ENCODE peak calls at places on chromosomes 5 and 9, in eight cellular contexts. S, T, H, U, Q, I, C and O are unnamed samples.

GRCh38 chr5:131587541-131587940 is 47.5 kb downstream of the RAPGEF6 start:
- DNase-seq in H (no peak), I (no peak), S (no peak), Q (no peak), U (no peak), C (no peak), T (no peak), O (no peak)

GRCh38 chr5:112995764-112996618 is 19.4 kb downstream of the DCP2 start:
- DNase-seq in U (peak), Q (peak), H (peak), T (peak), S (no peak), I (peak), C (peak), O (no peak)

GRCh38 chr9:126676685-126677143 is 63.0 kb downstream of the LMX1B start:
- DNase-seq in Q (no peak), S (no peak), T (no peak), U (no peak), I (no peak), C (no peak), H (no peak), O (no peak)

GRCh38 chr5:76855961-76856360 is 6.1 kb downstream of the S100Z start:
- DNase-seq in U (no peak), T (peak), C (no peak), I (no peak), H (no peak), Q (no peak), S (no peak), O (no peak)

GRCh38 chr5:20166496-20166895 is 178.5 kb upstream of the CDH18 start:
- DNase-seq in I (no peak), S (no peak), Q (no peak), T (no peak), U (no peak), C (no peak), H (no peak), O (no peak)

GRCh38 chr5:147223951-147224791 is 10.7 kb upstream of the STK32A start:
- DNase-seq in S (no peak), Q (no peak), T (no peak), H (peak), U (peak), I (peak), C (peak), O (peak)

GRCh38 chr9:98074119-98074990 is 17.8 kb downstream of the NANS start:
- DNase-seq in U (peak), S (peak), T (peak), Q (peak), I (peak), C (peak), H (peak), O (no peak)

GRCh38 chr9:115923903-115924668 is 229.5 kb upstream of the PAPPA start:
- DNase-seq in Q (no peak), S (no peak), C (no peak), T (no peak), I (no peak), U (no peak), H (no peak), O (peak)

GRCh38 chr9:78369644-78370219 is 72.8 kb downstream of the PSAT1 start:
- DNase-seq in S (peak), U (peak), H (peak), I (peak), C (peak), T (peak), Q (peak), O (no peak)

GRCh38 chr9:69861011-69861410 is 40.4 kb downstream of the CFAP95 start:
- DNase-seq in H (no peak), I (no peak), S (no peak), T (no peak), U (no peak), Q (no peak), C (no peak), O (no peak)

GRCh38 chr9:4241552-4241951 is 58.3 kb downstream of the GLIS3 start:
- DNase-seq in I (no peak), Q (no peak), H (no peak), U (no peak), T (no peak), C (no peak), S (no peak), O (no peak)

GRCh38 chr5:95954716-95955115 is 6.9 kb downstream of the ELL2 start:
- DNase-seq in U (no peak), Q (no peak), T (no peak), C (no peak), S (no peak), I (no peak), H (no peak), O (no peak)

GRCh38 chr9:18379073-18379811 is 94.7 kb upstream of the ADAMTSL1 start:
- DNase-seq in C (no peak), Q (no peak), I (no peak), T (no peak), S (no peak), U (no peak), H (no peak), O (peak)

GRCh38 chr5:55037046-55037771 is 13.2 kb downstream of the GZMK start:
- DNase-seq in Q (no peak), S (no peak), T (peak), U (no peak), H (no peak), C (no peak), I (no peak), O (no peak)

GRCh38 chr9:76558465-76558864 is 99.5 kb downstream of the GCNT1 start:
- DNase-seq in U (no peak), Q (no peak), I (no peak), C (no peak), T (no peak), S (no peak), H (no peak), O (no peak)

GRCh38 chr9:16429671-16430070 is 440.8 kb downstream of the BNC2 start:
- DNase-seq in I (no peak), S (no peak), C (no peak), T (no peak), Q (no peak), U (no peak), H (no peak), O (no peak)

GRCh38 chr5:62578540-62578939 is at the start of gene LRRC70:
- DNase-seq in H (no peak), Q (no peak), T (no peak), U (no peak), S (no peak), C (no peak), I (no peak), O (no peak)

GRCh38 chr5:146722361-146722779 is 156.2 kb downstream of the PPP2R2B start:
- DNase-seq in H (no peak), Q (no peak), S (no peak), T (no peak), U (no peak), C (no peak), I (no peak), O (no peak)

GRCh38 chr5:1251678-1252580 is 26.7 kb downstream of the SLC6A18 start:
- DNase-seq in U (no peak), T (no peak), H (no peak), I (no peak), Q (no peak), S (no peak), C (no peak), O (no peak)

GRCh38 chr5:893711-894110 is 1.0 kb downstream of the TRIP13 start:
- DNase-seq in U (no peak), T (no peak), I (no peak), C (no peak), S (no peak), Q (no peak), H (no peak), O (no peak)

GRCh38 chr5:131974956-131975726 is 29.7 kb upstream of the MEIKIN start:
- DNase-seq in U (no peak), C (no peak), Q (no peak), S (peak), T (peak), I (no peak), H (no peak), O (no peak)

GRCh38 chr9:111992523-111992922 is 95.9 kb downstream of the UGCG start:
- DNase-seq in H (no peak), U (no peak), I (no peak), T (no peak), C (no peak), S (no peak), Q (no peak), O (no peak)

GRCh38 chr9:127521919-127522304 is 70.6 kb downstream of the LRSAM1 start:
- DNase-seq in I (peak), Q (no peak), T (no peak), S (no peak), U (peak), C (peak), H (no peak), O (no peak)

GRCh38 chr9:4196886-4197285 is 103.0 kb downstream of the GLIS3 start:
- DNase-seq in I (no peak), S (no peak), Q (no peak), C (no peak), T (no peak), U (no peak), H (no peak), O (no peak)

GRCh38 chr9:91407580-91408275 is 15.9 kb downstream of the NFIL3 start:
- DNase-seq in S (no peak), C (no peak), I (no peak), T (no peak), Q (no peak), U (no peak), H (no peak), O (no peak)

GRCh38 chr5:167688731-167689130 is 602.7 kb upstream of the WWC1 start:
- DNase-seq in H (no peak), S (no peak), U (no peak), I (no peak), C (no peak), T (no peak), Q (no peak), O (no peak)

GRCh38 chr9:109060235-109060634 is 46.9 kb upstream of the CTNNAL1 start:
- DNase-seq in C (no peak), H (no peak), T (no peak), U (no peak), I (no peak), S (no peak), Q (no peak), O (no peak)

GRCh38 chr5:82728931-82729717 is 348.1 kb downstream of the TMEM167A start:
- DNase-seq in T (no peak), H (no peak), U (no peak), I (no peak), S (no peak), Q (no peak), C (no peak), O (no peak)

GRCh38 chr9:95641591-95641990 is 124.8 kb upstream of the PTCH1 start:
- DNase-seq in S (no peak), Q (no peak), C (peak), U (no peak), I (no peak), T (no peak), H (no peak), O (no peak)

GRCh38 chr9:4225291-4226119 is 74.4 kb downstream of the GLIS3 start:
- DNase-seq in Q (no peak), I (no peak), H (no peak), S (no peak), U (no peak), C (no peak), T (no peak), O (peak)

GRCh38 chr5:81748556-81748955 is 2.3 kb downstream of the SSBP2 start:
- DNase-seq in S (no peak), Q (no peak), C (no peak), H (no peak), U (no peak), T (no peak), I (no peak), O (no peak)

GRCh38 chr9:106639873-106640568 is 222.9 kb upstream of the ZNF462 start:
- DNase-seq in C (no peak), Q (no peak), U (no peak), T (no peak), S (no peak), I (no peak), H (no peak), O (no peak)

GRCh38 chr5:55773057-55773456 is 35.2 kb downstream of the DDX4 start:
- DNase-seq in I (no peak), S (no peak), T (no peak), C (no peak), Q (no peak), H (no peak), U (no peak), O (no peak)

GRCh38 chr5:135569755-135570452 is 8.9 kb downstream of the CXCL14 start:
- DNase-seq in H (peak), I (no peak), C (peak), S (no peak), T (no peak), U (peak), Q (no peak), O (no peak)

DNA sequence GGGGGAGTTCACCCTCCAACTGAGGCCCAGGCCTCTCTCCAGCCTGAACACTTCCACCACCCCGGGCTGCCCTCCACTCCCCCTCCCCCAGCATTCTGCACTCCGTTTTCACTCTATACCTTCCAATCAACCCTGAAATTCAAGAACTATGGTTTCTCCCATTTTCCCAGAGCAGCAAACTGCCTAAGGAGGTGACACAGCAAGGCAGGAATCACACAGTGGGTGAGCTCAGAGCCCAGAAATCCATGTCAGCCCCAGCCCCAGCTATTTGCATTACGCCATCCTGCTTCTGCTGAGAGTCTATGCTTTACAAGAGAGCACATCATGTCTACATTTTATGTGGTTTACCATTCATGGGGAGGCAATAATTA is 12.0 kb downstream of the MSX2 start:
- DNase-seq in Q (no peak), I (no peak), T (no peak), S (no peak), H (no peak), U (no peak), C (no peak), O (peak)
- TF ChIP-seq CTCF in Q (no peak), I (no peak), T (no peak), S (no peak), H (no peak), U (peak), C (no peak), O (no peak)

GRCh38 chr9:114681594-114682332 is at the start of gene TEX48:
- DNase-seq in U (peak), S (no peak), Q (peak), T (peak), H (peak), I (no peak), C (peak), O (peak)
- H3K4me3 ChIP-seq in U (no peak), S (no peak), Q (no peak), T (no peak), H (no peak), I (no peak), C (no peak), O (no peak)

GRCh38 chr9:133377721-133378216 is 1.6 kb downstream of the STKLD1 start:
- DNase-seq in I (no peak), S (no peak), Q (no peak), U (peak), C (peak), T (no peak), H (no peak), O (no peak)

GRCh38 chr9:133382507-133383141 is 6.5 kb downstream of the STKLD1 start:
- DNase-seq in Q (no peak), T (no peak), S (no peak), H (no peak), I (no peak), C (no peak), U (no peak), O (no peak)

GRCh38 chr9:133378408-133378962 is 2.3 kb downstream of the STKLD1 start:
- DNase-seq in H (no peak), S (no peak), I (no peak), U (peak), C (no peak), T (no peak), Q (no peak), O (no peak)

GRCh38 chr9:133380734-133381133 is 4.6 kb downstream of the STKLD1 start:
- DNase-seq in C (no peak), I (no peak), Q (no peak), S (no peak), U (no peak), H (no peak), T (no peak), O (no peak)

DNA sequence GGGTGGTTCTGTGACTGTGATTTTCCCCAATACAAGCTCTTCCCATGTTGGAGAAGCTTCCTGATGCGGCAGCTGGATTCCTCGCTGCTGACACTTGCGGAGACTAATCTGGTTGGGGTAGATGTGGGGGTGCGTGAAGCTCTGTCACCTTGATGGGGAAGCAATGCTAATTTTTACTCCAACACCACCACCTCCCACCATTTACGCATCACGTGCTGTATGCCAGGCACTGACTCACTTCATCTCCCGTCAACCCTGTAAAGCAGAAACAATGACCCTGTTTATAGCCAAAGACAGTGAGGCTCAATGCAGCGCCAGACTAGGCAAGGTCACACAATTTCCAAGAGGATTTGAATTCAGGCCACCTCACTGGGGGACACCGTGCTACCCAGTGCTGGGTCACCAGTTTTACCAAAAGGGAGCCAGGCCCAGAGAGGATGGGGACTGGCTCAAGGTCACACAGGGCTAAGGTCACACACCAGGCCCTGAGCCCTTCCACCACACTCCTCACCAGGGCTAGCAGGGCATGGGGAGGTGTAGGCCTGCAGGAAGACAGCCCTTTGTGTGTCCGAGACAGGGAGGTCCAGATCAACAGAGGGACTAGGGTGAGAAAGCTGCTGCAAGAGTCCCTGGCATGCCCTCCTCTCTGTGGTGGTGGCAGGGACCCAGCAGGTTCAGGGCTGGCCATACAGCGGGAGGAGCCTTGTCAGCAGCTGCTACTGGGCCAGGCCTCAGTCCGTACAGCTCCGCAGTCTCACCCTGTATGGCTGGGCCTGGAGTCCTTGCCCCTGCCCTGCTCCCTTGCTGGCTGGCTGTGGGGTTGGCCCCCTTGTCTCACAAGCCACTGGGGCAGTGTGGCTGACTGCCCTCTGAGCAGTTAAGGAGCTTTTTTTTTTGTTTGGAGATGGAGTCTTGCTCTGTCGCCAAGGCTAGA is 3.3 kb downstream of the STKLD1 start:
- DNase-seq in C (no peak), S (no peak), T (no peak), H (no peak), U (peak), I (no peak), Q (no peak), O (no peak)
- TF ChIP-seq CTCF in C (no peak), S (no peak), T (no peak), H (no peak), U (no peak), I (no peak), Q (no peak), O (no peak)

GRCh38 chr9:37575511-37575914 is 667 bp downstream of the FBXO10 start:
- DNase-seq in S (no peak), U (no peak), T (no peak), H (no peak), C (no peak), Q (no peak), I (no peak), O (no peak)

GRCh38 chr9:37574241-37574721 is 1.9 kb downstream of the FBXO10 start:
- DNase-seq in S (no peak), H (no peak), C (no peak), T (no peak), Q (no peak), U (no peak), I (no peak), O (peak)

GRCh38 chr9:37575921-37576721 is at the start of gene FBXO10:
- DNase-seq in C (peak), I (peak), T (peak), S (peak), Q (peak), U (peak), H (peak), O (no peak)

GRCh38 chr9:37574996-37575395 is 1.2 kb downstream of the FBXO10 start:
- DNase-seq in T (no peak), Q (no peak), S (no peak), H (no peak), I (no peak), C (no peak), U (no peak), O (no peak)
- H3K4me3 ChIP-seq in T (no peak), Q (no peak), S (peak), H (no peak), I (peak), C (no peak), U (peak), O (peak)

GRCh38 chr9:136267261-136268111 is 21.9 kb upstream of the QSOX2 start:
- DNase-seq in C (peak), H (peak), Q (peak), S (peak), T (peak), U (peak), I (peak), O (peak)
- TF ChIP-seq CTCF in C (peak), H (peak), Q (no peak), S (peak), T (peak), U (no peak), I (no peak), O (peak)

GRCh38 chr9:21331676-21332402 is 3.4 kb downstream of the KLHL9 start:
- DNase-seq in S (no peak), C (no peak), H (no peak), T (no peak), Q (no peak), U (no peak), I (no peak), O (no peak)
- H3K4me3 ChIP-seq in S (no peak), C (no peak), H (no peak), T (no peak), Q (no peak), U (no peak), I (no peak), O (no peak)

GRCh38 chr5:31664566-31664965 is 25.6 kb downstream of the PDZD2 start:
- DNase-seq in U (no peak), Q (no peak), I (no peak), H (no peak), T (no peak), S (no peak), C (no peak), O (no peak)
- TF ChIP-seq CTCF in U (no peak), Q (no peak), I (no peak), H (no peak), T (no peak), S (no peak), C (no peak), O (no peak)

DNA sequence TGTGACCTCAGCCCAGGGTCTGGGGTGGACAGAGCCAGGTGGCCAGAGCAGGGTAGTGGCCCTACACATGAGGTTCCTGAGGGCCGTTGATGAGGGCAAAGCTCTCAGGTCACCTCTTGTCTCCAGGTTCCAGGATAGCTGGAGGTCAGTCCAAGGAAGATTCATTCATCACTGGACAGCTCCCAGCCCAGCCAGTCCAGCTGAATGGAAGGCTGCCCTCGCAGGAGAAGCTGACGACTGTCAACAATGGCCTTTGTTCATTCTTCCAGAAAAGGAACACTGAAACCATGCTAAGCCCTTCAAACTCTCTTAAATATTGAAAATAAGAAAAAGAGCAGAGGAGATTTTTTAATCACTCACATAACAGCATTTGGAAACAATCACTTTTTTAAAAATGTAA is 169.7 kb upstream of the TBCA start:
- DNase-seq in H (no peak), T (no peak), S (no peak), U (no peak), C (no peak), I (no peak), Q (no peak), O (no peak)
- H3K4me3 ChIP-seq in H (no peak), T (no peak), S (no peak), U (no peak), C (no peak), I (no peak), Q (no peak), O (no peak)